ENCODE peak calls at places on chromosomes 6 and 20, in seven cellular contexts. Z, A, L, H, J, N and X are unnamed samples.

GRCh38 chr6:10725046-10725445 is 2.2 kb downstream of the TMEM14C start:
- DNase-seq in H (no peak), N (no peak), Z (no peak), J (no peak), A (no peak), L (peak), X (no peak)

GRCh38 chr20:63951398-63952209 is 4.6 kb downstream of the UCKL1 start:
- DNase-seq in N (peak), A (no peak), H (no peak), J (no peak), L (no peak), Z (no peak), X (no peak)

GRCh38 chr6:19664878-19665715 is 172.1 kb upstream of the ID4 start:
- DNase-seq in Z (no peak), J (no peak), N (no peak), L (no peak), A (no peak), H (no peak), X (no peak)

GRCh38 chr20:11193241-11193640 is 519.4 kb upstream of the JAG1 start:
- DNase-seq in N (no peak), L (no peak), H (no peak), A (no peak), Z (no peak), J (no peak), X (no peak)

GRCh38 chr6:109920911-109921310 is 57.2 kb upstream of the GPR6 start:
- DNase-seq in J (no peak), Z (no peak), L (no peak), A (no peak), H (no peak), N (no peak), X (no peak)

GRCh38 chr20:36924167-36925045 is 27.1 kb downstream of the SAMHD1 start:
- DNase-seq in J (no peak), L (no peak), H (no peak), Z (no peak), N (no peak), A (no peak), X (no peak)

GRCh38 chr20:41078329-41078728 is 49.7 kb downstream of the TOP1 start:
- DNase-seq in J (peak), Z (peak), H (no peak), A (no peak), N (peak), L (no peak), X (no peak)

GRCh38 chr6:24374612-24375011 is 16.8 kb upstream of the DCDC2 start:
- DNase-seq in A (no peak), N (no peak), H (no peak), L (no peak), Z (no peak), J (no peak), X (no peak)

GRCh38 chr6:157244175-157244574 is 79.1 kb downstream of the TMEM242 start:
- DNase-seq in L (no peak), H (no peak), N (no peak), A (no peak), Z (no peak), J (peak), X (no peak)

GRCh38 chr6:165010556-165011535 is 298.6 kb downstream of the C6orf118 start:
- DNase-seq in A (no peak), Z (no peak), L (no peak), J (peak), N (no peak), H (no peak), X (no peak)

GRCh38 chr6:26594730-26595632 is 1.8 kb upstream of the ABT1 start:
- DNase-seq in N (no peak), Z (no peak), H (no peak), A (no peak), J (peak), L (no peak), X (no peak)

GRCh38 chr6:69917834-69918233 is 51.5 kb downstream of the COL19A1 start:
- DNase-seq in Z (peak), A (no peak), N (no peak), H (no peak), J (peak), L (no peak), X (no peak)

GRCh38 chr6:69913361-69913760 is 47.0 kb downstream of the COL19A1 start:
- DNase-seq in N (no peak), A (no peak), J (no peak), L (no peak), Z (no peak), H (no peak), X (no peak)

GRCh38 chr6:69915346-69915745 is 49.0 kb downstream of the COL19A1 start:
- DNase-seq in Z (no peak), J (no peak), H (no peak), A (no peak), L (no peak), N (no peak), X (no peak)

GRCh38 chr6:69918766-69919165 is 52.4 kb downstream of the COL19A1 start:
- DNase-seq in A (no peak), J (no peak), Z (no peak), H (no peak), L (no peak), N (no peak), X (no peak)

GRCh38 chr6:69914015-69914485 is 47.7 kb downstream of the COL19A1 start:
- DNase-seq in J (no peak), Z (no peak), L (no peak), N (no peak), A (no peak), H (no peak), X (no peak)
- TF ChIP-seq CTCF in J (peak), Z (no peak), L (no peak), N (no peak), A (no peak), H (no peak), X (peak)

DNA sequence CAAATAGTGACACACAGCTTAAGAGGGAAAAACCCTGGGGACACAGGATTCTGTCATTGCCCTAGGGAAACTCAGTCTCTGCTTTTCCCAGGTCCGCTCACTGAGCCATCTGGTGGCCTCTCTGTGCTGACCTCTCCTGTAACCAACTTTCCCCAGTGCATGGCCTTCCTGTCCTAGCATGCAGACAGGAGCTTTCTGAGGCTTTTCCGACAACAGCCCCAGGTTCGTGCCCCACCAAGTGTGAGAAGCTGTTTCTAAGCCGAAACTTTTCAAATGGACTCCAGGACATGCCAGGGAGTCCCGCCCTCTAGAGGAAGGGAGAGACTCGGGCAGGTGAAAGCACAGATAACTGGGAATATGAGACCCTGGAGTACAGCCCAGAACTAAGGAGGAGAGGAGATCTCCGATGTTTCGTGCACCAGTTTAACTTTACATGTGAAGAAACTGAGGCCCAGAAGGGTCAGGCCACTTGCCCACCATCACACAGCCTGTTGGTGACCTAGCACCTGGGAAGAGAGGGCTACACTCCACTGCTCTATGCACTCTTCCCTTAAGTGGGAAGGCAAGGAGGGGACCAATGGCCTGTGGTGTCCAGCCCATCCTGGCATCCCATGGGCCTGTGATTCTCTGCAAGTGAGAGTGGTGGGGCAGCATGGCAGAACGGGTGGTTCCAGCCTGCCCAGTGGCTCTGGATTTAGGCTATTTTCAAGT is 46.2 kb downstream of the RPP40 start:
- DNase-seq in H (no peak), L (no peak), N (no peak), Z (no peak), J (no peak), A (no peak), X (no peak)
- TF ChIP-seq CTCF in H (no peak), L (no peak), N (peak), Z (no peak), J (peak), A (no peak), X (peak)

GRCh38 chr6:31711233-31711632 is 3.9 kb upstream of the LY6G6D start:
- DNase-seq in L (no peak), H (no peak), Z (no peak), J (no peak), A (no peak), N (no peak), X (no peak)

GRCh38 chr6:31713465-31713864 is 1.7 kb upstream of the LY6G6D start:
- DNase-seq in Z (no peak), A (no peak), H (no peak), N (no peak), L (no peak), J (no peak), X (no peak)

GRCh38 chr6:31713991-31714684 is 1.0 kb upstream of the LY6G6D start:
- DNase-seq in A (no peak), J (no peak), H (no peak), L (no peak), Z (no peak), N (no peak), X (no peak)

GRCh38 chr6:31710490-31711219 is 4.0 kb downstream of the LY6G6F start:
- DNase-seq in L (no peak), J (no peak), H (no peak), N (no peak), A (no peak), Z (no peak), X (no peak)

GRCh38 chr6:31712296-31712695 is 2.9 kb upstream of the LY6G6D start:
- DNase-seq in N (no peak), A (no peak), L (no peak), J (no peak), Z (no peak), H (no peak), X (no peak)
- TF ChIP-seq CTCF in N (peak), A (peak), L (no peak), J (peak), Z (peak), H (no peak), X (no peak)

DNA sequence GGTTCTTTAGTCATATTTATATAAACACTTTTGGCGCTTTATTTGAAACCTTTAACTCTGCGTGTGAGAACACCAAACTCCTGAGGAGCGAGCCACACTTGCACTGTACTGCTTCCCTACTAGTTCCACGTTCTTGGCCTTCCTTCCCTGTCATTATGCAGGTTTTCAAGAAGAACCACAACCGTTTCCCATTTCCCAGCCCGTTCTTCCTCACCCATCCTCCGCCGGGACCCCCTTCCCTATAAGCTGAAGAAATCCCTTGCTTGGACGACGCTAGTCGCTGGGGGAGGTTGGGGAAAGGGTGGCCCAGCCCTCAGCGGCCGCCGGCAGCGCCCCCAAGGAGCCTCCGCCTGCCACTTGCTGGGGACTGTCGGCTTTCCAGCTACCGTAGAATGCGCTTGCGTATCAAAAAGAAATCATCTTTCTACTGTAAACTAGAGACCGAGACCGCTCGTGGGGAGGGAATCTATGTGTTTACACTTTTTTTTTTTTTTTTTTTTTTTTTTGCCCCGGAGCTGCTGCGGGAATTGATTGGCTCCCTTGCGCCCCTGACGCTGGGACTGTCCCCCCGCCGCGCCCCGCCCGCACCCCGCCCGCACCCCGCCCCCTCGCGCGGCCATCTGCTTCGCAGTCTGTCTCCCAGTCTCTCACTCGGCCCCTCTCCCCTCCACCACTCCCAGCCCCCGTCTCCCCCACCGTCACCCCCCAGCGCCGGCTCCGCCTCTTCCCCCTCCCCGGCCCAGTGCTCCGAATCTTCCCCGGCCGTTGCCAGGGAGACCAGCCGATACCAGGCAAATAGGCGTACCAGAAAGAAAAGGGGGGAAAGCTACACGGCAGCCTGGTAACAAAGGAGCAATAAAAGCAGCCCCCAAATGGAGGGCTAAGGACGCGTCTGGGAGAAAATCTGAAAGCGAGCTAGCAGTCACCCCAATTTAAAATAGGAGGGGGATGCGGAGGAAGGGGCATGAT is 2.3 kb upstream of the MARCKS start:
- DNase-seq in A (peak), J (peak), N (peak), H (peak), Z (no peak), L (peak), X (peak)
- TF ChIP-seq CTCF in A (peak), J (peak), N (peak), H (no peak), Z (peak), L (no peak), X (peak)

DNA sequence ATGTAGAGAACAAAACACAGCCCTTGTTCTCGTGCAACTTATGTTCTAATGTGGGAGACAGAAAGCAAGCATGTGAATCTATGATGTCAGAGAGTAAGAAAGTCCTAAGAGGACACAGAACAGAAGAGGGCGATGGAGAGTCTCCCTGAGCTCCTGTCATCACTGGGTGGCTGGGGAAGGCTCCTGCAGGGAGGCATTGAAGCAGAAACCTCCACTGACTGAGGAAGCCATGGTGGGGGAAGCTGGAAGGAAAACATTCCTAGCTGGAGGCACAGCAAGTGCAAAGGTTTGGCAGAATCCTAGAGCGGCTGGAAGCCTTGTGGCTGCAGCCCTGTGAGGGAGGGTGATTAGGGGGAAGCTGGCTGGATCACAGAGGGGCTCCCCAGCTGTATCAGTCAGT is 248.0 kb downstream of the CDH26 start:
- DNase-seq in L (no peak), J (peak), N (no peak), Z (no peak), H (no peak), A (no peak), X (no peak)
- TF ChIP-seq CTCF in L (no peak), J (peak), N (peak), Z (no peak), H (no peak), A (peak), X (peak)

GRCh38 chr6:87555506-87555905 is 34.3 kb downstream of the RARS2 start:
- DNase-seq in N (no peak), J (no peak), L (no peak), Z (no peak), H (no peak), A (no peak), X (no peak)

GRCh38 chr6:87558446-87558845 is 31.3 kb downstream of the RARS2 start:
- DNase-seq in J (no peak), Z (no peak), H (no peak), N (no peak), A (no peak), L (no peak), X (no peak)

GRCh38 chr6:87561012-87561411 is 28.8 kb downstream of the RARS2 start:
- DNase-seq in L (no peak), H (no peak), A (no peak), N (no peak), J (peak), Z (no peak), X (no peak)
- TF ChIP-seq CTCF in L (no peak), H (no peak), A (no peak), N (no peak), J (no peak), Z (no peak), X (no peak)

GRCh38 chr6:79467716-79468115 is 69.5 kb downstream of the LCA5 start:
- DNase-seq in L (no peak), Z (no peak), J (peak), H (no peak), A (no peak), N (no peak), X (no peak)
- TF ChIP-seq CTCF in L (no peak), Z (no peak), J (no peak), H (no peak), A (no peak), N (no peak), X (no peak)

GRCh38 chr6:134114918-134115714 is 62.7 kb upstream of the SLC2A12 start:
- DNase-seq in A (no peak), J (no peak), N (no peak), L (no peak), Z (no peak), H (no peak), X (no peak)

GRCh38 chr6:134106702-134107101 is 54.3 kb upstream of the SLC2A12 start:
- DNase-seq in L (no peak), N (no peak), A (no peak), H (no peak), Z (no peak), J (no peak), X (no peak)

GRCh38 chr6:134114489-134114888 is 62.1 kb upstream of the SLC2A12 start:
- DNase-seq in N (no peak), L (no peak), H (no peak), A (no peak), J (no peak), Z (no peak), X (no peak)

GRCh38 chr6:134115715-134116074 is 63.3 kb upstream of the SLC2A12 start:
- DNase-seq in A (no peak), J (no peak), H (no peak), N (no peak), L (no peak), Z (no peak), X (no peak)

DNA sequence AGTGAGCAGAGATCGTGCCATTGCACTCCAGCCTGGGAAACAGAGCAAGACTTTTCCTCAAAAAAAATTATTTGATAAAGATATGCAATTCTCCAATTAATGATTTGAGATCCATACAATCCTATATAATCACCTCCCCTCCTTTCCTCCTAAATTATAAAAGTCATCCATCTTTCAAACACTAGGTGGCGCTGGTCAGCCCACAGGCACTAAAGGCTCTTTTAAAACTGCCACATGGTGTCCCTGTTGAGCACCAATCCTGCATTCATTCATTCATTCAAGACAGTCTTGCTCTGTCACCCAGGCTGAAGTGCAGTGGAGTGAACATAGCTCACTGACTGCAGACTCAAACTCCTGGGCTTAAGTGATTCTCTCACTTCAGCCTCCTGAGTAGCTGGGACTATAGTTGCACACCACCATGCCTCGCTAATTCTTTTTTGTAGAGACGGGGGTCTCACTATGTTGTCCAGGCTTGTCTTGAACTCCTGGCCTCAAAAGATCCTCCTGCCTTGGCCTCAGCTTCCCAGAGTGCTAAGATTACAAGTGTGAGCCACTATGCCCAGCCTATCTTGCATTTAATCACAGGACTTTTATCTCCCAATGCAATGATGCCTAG is 58.7 kb upstream of the SLC2A12 start:
- DNase-seq in H (no peak), J (peak), Z (no peak), L (no peak), N (peak), A (no peak), X (no peak)
- TF ChIP-seq CTCF in H (peak), J (peak), Z (peak), L (peak), N (peak), A (peak), X (peak)

DNA sequence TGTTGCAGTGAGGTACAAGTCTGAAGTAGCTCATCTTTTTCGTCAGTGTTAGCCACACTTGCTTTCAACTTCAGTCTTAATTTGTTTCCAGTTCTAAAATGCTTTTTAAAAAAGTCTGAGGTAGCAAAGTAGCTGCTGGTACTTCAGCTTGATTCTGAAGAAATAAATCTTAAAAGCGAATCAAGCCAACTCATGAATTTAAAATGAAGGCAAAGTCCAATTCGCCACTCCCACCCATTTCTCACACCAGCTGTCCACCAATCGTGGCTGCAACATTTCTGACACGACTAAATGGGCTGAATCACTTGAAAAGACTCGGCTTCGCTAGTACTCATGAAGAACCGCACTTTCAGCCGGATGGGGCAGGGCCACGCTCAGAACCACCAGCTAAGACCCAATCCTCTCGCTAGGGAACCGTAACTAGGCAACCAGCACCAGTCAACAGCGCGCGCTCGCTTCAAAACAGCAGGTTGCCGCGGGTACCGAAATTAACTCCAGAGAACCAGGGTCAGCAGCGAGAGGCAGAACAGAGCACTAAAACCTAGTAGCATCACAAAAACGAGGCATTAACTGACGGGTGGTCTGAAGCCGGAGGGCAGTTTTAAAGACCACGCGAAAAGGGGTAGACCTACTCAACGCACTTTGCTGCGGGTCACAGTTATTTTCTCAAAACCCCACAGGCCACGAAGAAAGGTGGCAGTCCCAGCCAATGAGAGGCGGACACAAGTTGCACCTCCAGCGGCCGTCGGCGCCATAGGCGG is 900 bp downstream of the BCLAF1 start:
- DNase-seq in H (peak), J (peak), N (peak), A (no peak), Z (peak), L (peak), X (peak)
- TF ChIP-seq CTCF in H (peak), J (peak), N (peak), A (peak), Z (peak), L (peak), X (peak)